ENCODE peak calls at places on chromosomes 13 and 19, in ten cellular contexts. One of them, this sample, is unnamed.

GRCh38 chr13:30216111-30216510 is 91.2 kb downstream of the KATNAL1 start:
- DNase-seq in heart right ventricle: no peak
- DNase-seq in aorta: no peak
- DNase-seq in RWPE2: no peak
- DNase-seq in A549: no peak
- DNase-seq in pancreas: no peak
- DNase-seq in neural progenitor cell: no peak
- DNase-seq in body of pancreas: no peak
- DNase-seq in OCI-LY7: no peak
- DNase-seq in hepatocyte: no peak
- DNase-seq in this sample: no peak

GRCh38 chr19:4304509-4305252 is at the start of gene FSD1:
- DNase-seq in OCI-LY7: peak
- DNase-seq in neural progenitor cell: peak
- DNase-seq in heart right ventricle: peak
- DNase-seq in pancreas: peak
- DNase-seq in body of pancreas: no peak
- DNase-seq in RWPE2: no peak
- DNase-seq in hepatocyte: peak
- DNase-seq in aorta: no peak
- DNase-seq in A549: peak
- DNase-seq in this sample: no peak

GRCh38 chr19:52646571-52647222 is 8.5 kb upstream of the ZNF83 start:
- DNase-seq in A549: peak
- DNase-seq in RWPE2: no peak
- DNase-seq in neural progenitor cell: no peak
- DNase-seq in hepatocyte: no peak
- DNase-seq in OCI-LY7: peak
- DNase-seq in pancreas: no peak
- DNase-seq in body of pancreas: no peak
- DNase-seq in aorta: no peak
- DNase-seq in heart right ventricle: no peak
- DNase-seq in this sample: no peak

GRCh38 chr13:111541752-111542529 is 221.5 kb downstream of the TEX29 start:
- DNase-seq in OCI-LY7: no peak
- DNase-seq in heart right ventricle: no peak
- DNase-seq in neural progenitor cell: no peak
- DNase-seq in RWPE2: no peak
- DNase-seq in aorta: no peak
- DNase-seq in hepatocyte: no peak
- DNase-seq in pancreas: no peak
- DNase-seq in A549: no peak
- DNase-seq in body of pancreas: no peak
- DNase-seq in this sample: no peak

GRCh38 chr19:2716722-2717637 is 4.2 kb downstream of the DIRAS1 start:
- DNase-seq in pancreas: no peak
- DNase-seq in OCI-LY7: no peak
- DNase-seq in body of pancreas: no peak
- DNase-seq in A549: no peak
- DNase-seq in heart right ventricle: no peak
- DNase-seq in RWPE2: no peak
- DNase-seq in neural progenitor cell: no peak
- DNase-seq in aorta: no peak
- DNase-seq in hepatocyte: no peak
- DNase-seq in this sample: no peak

GRCh38 chr13:99124695-99125334 is 75.8 kb upstream of the UBAC2 start:
- DNase-seq in heart right ventricle: no peak
- DNase-seq in body of pancreas: no peak
- DNase-seq in RWPE2: no peak
- DNase-seq in neural progenitor cell: no peak
- DNase-seq in pancreas: no peak
- DNase-seq in OCI-LY7: peak
- DNase-seq in aorta: no peak
- DNase-seq in A549: peak
- DNase-seq in hepatocyte: no peak
- DNase-seq in this sample: peak

GRCh38 chr13:106446011-106446410 is 89.5 kb downstream of the EFNB2 start:
- DNase-seq in hepatocyte: no peak
- DNase-seq in OCI-LY7: no peak
- DNase-seq in pancreas: no peak
- DNase-seq in RWPE2: no peak
- DNase-seq in aorta: no peak
- DNase-seq in body of pancreas: no peak
- DNase-seq in A549: no peak
- DNase-seq in neural progenitor cell: peak
- DNase-seq in heart right ventricle: no peak
- DNase-seq in this sample: no peak

GRCh38 chr19:36257512-36257876 is 42.6 kb downstream of the ZNF146 start:
- DNase-seq in aorta: no peak
- DNase-seq in OCI-LY7: no peak
- DNase-seq in body of pancreas: peak
- DNase-seq in hepatocyte: no peak
- DNase-seq in A549: no peak
- DNase-seq in heart right ventricle: peak
- DNase-seq in RWPE2: no peak
- DNase-seq in neural progenitor cell: no peak
- DNase-seq in pancreas: peak
- DNase-seq in this sample: no peak

GRCh38 chr13:33935969-33936368 is 118.0 kb downstream of the RFC3 start:
- DNase-seq in OCI-LY7: no peak
- DNase-seq in neural progenitor cell: no peak
- DNase-seq in aorta: no peak
- DNase-seq in body of pancreas: no peak
- DNase-seq in RWPE2: no peak
- DNase-seq in hepatocyte: no peak
- DNase-seq in pancreas: no peak
- DNase-seq in A549: no peak
- DNase-seq in heart right ventricle: no peak
- DNase-seq in this sample: no peak

GRCh38 chr13:42999491-42999890 is 7.5 kb upstream of the EPSTI1 start:
- DNase-seq in A549: no peak
- DNase-seq in body of pancreas: no peak
- DNase-seq in pancreas: no peak
- DNase-seq in neural progenitor cell: no peak
- DNase-seq in hepatocyte: no peak
- DNase-seq in heart right ventricle: no peak
- DNase-seq in OCI-LY7: no peak
- DNase-seq in aorta: no peak
- DNase-seq in RWPE2: no peak
- DNase-seq in this sample: no peak

GRCh38 chr13:75316427-75316826 is 165.5 kb downstream of the TBC1D4 start:
- DNase-seq in heart right ventricle: no peak
- DNase-seq in body of pancreas: no peak
- DNase-seq in neural progenitor cell: no peak
- DNase-seq in A549: no peak
- DNase-seq in OCI-LY7: no peak
- DNase-seq in hepatocyte: no peak
- DNase-seq in pancreas: no peak
- DNase-seq in aorta: no peak
- DNase-seq in RWPE2: no peak
- DNase-seq in this sample: no peak

GRCh38 chr13:31115616-31116015 is 46.1 kb downstream of the HSPH1 start:
- DNase-seq in RWPE2: no peak
- DNase-seq in OCI-LY7: no peak
- DNase-seq in neural progenitor cell: no peak
- DNase-seq in A549: no peak
- DNase-seq in pancreas: no peak
- DNase-seq in body of pancreas: no peak
- DNase-seq in hepatocyte: no peak
- DNase-seq in heart right ventricle: no peak
- DNase-seq in aorta: no peak
- DNase-seq in this sample: peak

GRCh38 chr13:44557986-44558385 is 18.1 kb downstream of the TSC22D1 start:
- DNase-seq in OCI-LY7: no peak
- DNase-seq in neural progenitor cell: no peak
- DNase-seq in A549: no peak
- DNase-seq in heart right ventricle: no peak
- DNase-seq in RWPE2: no peak
- DNase-seq in hepatocyte: no peak
- DNase-seq in body of pancreas: no peak
- DNase-seq in pancreas: no peak
- DNase-seq in aorta: no peak
- DNase-seq in this sample: no peak

GRCh38 chr13:98599502-98600328 is 22.8 kb upstream of the STK24 start:
- DNase-seq in RWPE2: no peak
- DNase-seq in OCI-LY7: no peak
- DNase-seq in heart right ventricle: no peak
- DNase-seq in pancreas: no peak
- DNase-seq in body of pancreas: no peak
- DNase-seq in aorta: no peak
- DNase-seq in neural progenitor cell: peak
- DNase-seq in A549: peak
- DNase-seq in hepatocyte: no peak
- DNase-seq in this sample: no peak

GRCh38 chr13:112781881-112782361 is 92.1 kb downstream of the ATP11A start:
- DNase-seq in OCI-LY7: no peak
- DNase-seq in hepatocyte: no peak
- DNase-seq in pancreas: peak
- DNase-seq in body of pancreas: peak
- DNase-seq in heart right ventricle: peak
- DNase-seq in neural progenitor cell: no peak
- DNase-seq in RWPE2: no peak
- DNase-seq in A549: no peak
- DNase-seq in aorta: no peak
- DNase-seq in this sample: no peak

GRCh38 chr13:98442391-98443230 is 134.3 kb downstream of the STK24 start:
- DNase-seq in pancreas: no peak
- DNase-seq in aorta: peak
- DNase-seq in heart right ventricle: no peak
- DNase-seq in RWPE2: no peak
- DNase-seq in neural progenitor cell: no peak
- DNase-seq in body of pancreas: no peak
- DNase-seq in OCI-LY7: no peak
- DNase-seq in A549: no peak
- DNase-seq in hepatocyte: no peak
- DNase-seq in this sample: no peak

GRCh38 chr13:23707674-23708073 is 137.5 kb downstream of the TNFRSF19 start:
- DNase-seq in hepatocyte: no peak
- DNase-seq in heart right ventricle: no peak
- DNase-seq in neural progenitor cell: no peak
- DNase-seq in aorta: no peak
- DNase-seq in A549: peak
- DNase-seq in OCI-LY7: no peak
- DNase-seq in RWPE2: no peak
- DNase-seq in body of pancreas: no peak
- DNase-seq in pancreas: no peak
- DNase-seq in this sample: no peak

GRCh38 chr13:82698941-82699340 is 1183.3 kb downstream of the SLITRK1 start:
- DNase-seq in A549: no peak
- DNase-seq in body of pancreas: no peak
- DNase-seq in neural progenitor cell: no peak
- DNase-seq in OCI-LY7: no peak
- DNase-seq in pancreas: no peak
- DNase-seq in hepatocyte: no peak
- DNase-seq in heart right ventricle: no peak
- DNase-seq in aorta: no peak
- DNase-seq in RWPE2: no peak
- DNase-seq in this sample: no peak
- H3K27ac ChIP-seq in A549: no peak
- H3K27ac ChIP-seq in body of pancreas: no peak
- H3K27ac ChIP-seq in neural progenitor cell: no peak
- H3K27ac ChIP-seq in OCI-LY7: no peak
- H3K27ac ChIP-seq in pancreas: no peak
- H3K27ac ChIP-seq in hepatocyte: no peak
- H3K27ac ChIP-seq in heart right ventricle: no peak
- H3K27ac ChIP-seq in aorta: no peak
- H3K27ac ChIP-seq in RWPE2: no peak
- H3K27ac ChIP-seq in this sample: no peak

DNA sequence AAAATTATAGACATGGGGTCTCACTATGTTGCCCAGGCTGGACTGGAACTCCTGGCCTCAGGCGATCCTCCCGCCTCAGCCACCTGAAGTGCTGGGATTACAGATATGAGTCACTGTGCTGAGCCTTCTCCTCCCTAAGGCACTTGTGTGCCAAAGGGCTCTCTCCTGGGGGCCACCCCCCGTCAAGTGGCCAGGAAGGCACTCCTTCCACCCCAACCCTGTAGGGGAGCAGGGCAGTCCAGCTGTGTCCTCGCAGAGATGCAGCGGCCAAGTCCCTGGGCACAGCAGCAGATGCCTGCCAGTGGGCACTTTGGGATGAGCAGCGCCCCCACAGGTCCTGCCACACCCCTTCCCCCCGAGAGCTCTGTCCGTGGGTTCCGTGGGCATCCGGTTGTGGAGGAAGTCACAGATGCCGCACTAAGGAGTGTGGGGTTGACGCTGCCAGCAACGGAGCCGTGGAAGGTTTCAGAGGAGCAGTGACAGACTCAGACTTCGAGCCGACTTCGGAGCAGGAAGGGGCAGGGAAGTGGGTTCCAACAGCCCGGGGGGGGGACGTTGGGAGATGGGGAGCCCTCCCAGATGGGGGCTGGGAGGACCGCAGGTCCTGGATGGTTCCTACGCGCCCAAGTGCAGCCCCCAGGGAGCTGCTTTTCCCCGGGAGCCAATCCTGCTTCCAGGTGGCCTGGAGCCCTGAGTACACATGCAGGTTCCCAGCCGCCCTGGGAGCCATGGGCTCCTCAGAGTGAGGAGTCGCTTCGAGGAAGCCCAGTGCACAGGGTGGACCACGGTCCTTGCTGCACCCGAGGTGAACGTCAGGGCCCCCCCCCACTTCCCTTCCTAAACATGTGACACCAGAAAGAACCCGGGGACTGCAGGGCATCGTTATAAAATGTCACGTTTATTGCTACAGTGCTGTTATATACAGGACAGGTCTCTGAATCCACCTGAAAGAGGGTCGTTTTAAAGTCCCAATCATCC is 3.4 kb upstream of the UQCR11 start:
- DNase-seq in body of pancreas: no peak
- DNase-seq in hepatocyte: no peak
- DNase-seq in heart right ventricle: no peak
- DNase-seq in aorta: no peak
- DNase-seq in neural progenitor cell: no peak
- DNase-seq in OCI-LY7: peak
- DNase-seq in pancreas: no peak
- DNase-seq in RWPE2: no peak
- DNase-seq in A549: no peak
- DNase-seq in this sample: no peak
- H3K27ac ChIP-seq in body of pancreas: no peak
- H3K27ac ChIP-seq in hepatocyte: no peak
- H3K27ac ChIP-seq in heart right ventricle: no peak
- H3K27ac ChIP-seq in aorta: no peak
- H3K27ac ChIP-seq in neural progenitor cell: peak
- H3K27ac ChIP-seq in OCI-LY7: peak
- H3K27ac ChIP-seq in pancreas: no peak
- H3K27ac ChIP-seq in RWPE2: no peak
- H3K27ac ChIP-seq in A549: peak
- H3K27ac ChIP-seq in this sample: no peak

GRCh38 chr13:50685491-50685890 is 158.0 kb downstream of the DLEU7 start:
- DNase-seq in aorta: peak
- DNase-seq in pancreas: peak
- DNase-seq in A549: no peak
- DNase-seq in hepatocyte: no peak
- DNase-seq in neural progenitor cell: peak
- DNase-seq in body of pancreas: peak
- DNase-seq in heart right ventricle: peak
- DNase-seq in OCI-LY7: no peak
- DNase-seq in RWPE2: no peak
- DNase-seq in this sample: no peak
- H3K27ac ChIP-seq in aorta: no peak
- H3K27ac ChIP-seq in pancreas: no peak
- H3K27ac ChIP-seq in A549: no peak
- H3K27ac ChIP-seq in hepatocyte: no peak
- H3K27ac ChIP-seq in neural progenitor cell: peak
- H3K27ac ChIP-seq in body of pancreas: peak
- H3K27ac ChIP-seq in heart right ventricle: peak
- H3K27ac ChIP-seq in OCI-LY7: no peak
- H3K27ac ChIP-seq in RWPE2: no peak
- H3K27ac ChIP-seq in this sample: no peak

GRCh38 chr13:110127986-110128511 is 178.9 kb downstream of the COL4A1 start:
- DNase-seq in OCI-LY7: no peak
- DNase-seq in hepatocyte: no peak
- DNase-seq in neural progenitor cell: no peak
- DNase-seq in aorta: no peak
- DNase-seq in heart right ventricle: no peak
- DNase-seq in A549: no peak
- DNase-seq in body of pancreas: no peak
- DNase-seq in pancreas: no peak
- DNase-seq in RWPE2: no peak
- DNase-seq in this sample: no peak
- H3K27ac ChIP-seq in OCI-LY7: no peak
- H3K27ac ChIP-seq in hepatocyte: no peak
- H3K27ac ChIP-seq in neural progenitor cell: no peak
- H3K27ac ChIP-seq in aorta: no peak
- H3K27ac ChIP-seq in heart right ventricle: peak
- H3K27ac ChIP-seq in A549: peak
- H3K27ac ChIP-seq in body of pancreas: no peak
- H3K27ac ChIP-seq in pancreas: no peak
- H3K27ac ChIP-seq in RWPE2: peak
- H3K27ac ChIP-seq in this sample: no peak

This sample was measured in epithelial cell of prostate.